ENCODE peak calls at places on chromosomes 2 and 18, in four cellular contexts. H is kidney glomerular epithelial cell, M is EH, O is GM13977. W is an unnamed sample.

GRCh38 chr2:231321021-231321420 is 74.5 kb upstream of the B3GNT7 start:
- DNase-seq in H (no peak), M (no peak), O (no peak), W (no peak)

GRCh38 chr2:215874418-215874817 is 138.9 kb downstream of the MREG start:
- DNase-seq in H (no peak), M (peak; percentile 26), O (no peak), W (peak; percentile 22)

GRCh38 chr2:240811346-240812300 is 8.4 kb downstream of the KIF1A start:
- DNase-seq in H (no peak), M (no peak), O (no peak), W (no peak)

GRCh38 chr2:156445311-156446218 is 9.4 kb downstream of the GPD2 start:
- DNase-seq in H (peak; percentile 80), M (peak; percentile 90), O (no peak), W (peak; percentile 86)

GRCh38 chr2:222976521-222977076 is 75.4 kb upstream of the KCNE4 start:
- DNase-seq in H (peak; percentile 54), M (peak; percentile 24), O (no peak), W (peak; percentile 95)

GRCh38 chr2:68915345-68915841 is 37.3 kb downstream of the GKN2 start:
- DNase-seq in H (no peak), M (no peak), O (no peak), W (no peak)

GRCh38 chr2:232139171-232139594 is 177.7 kb downstream of the DIS3L2 start:
- DNase-seq in H (no peak), M (no peak), O (no peak), W (no peak)

GRCh38 chr2:1864981-1865421 is 120.7 kb upstream of the PXDN start:
- DNase-seq in H (no peak), M (no peak), O (no peak), W (no peak)

GRCh38 chr2:72718906-72719305 is 106.9 kb downstream of the EXOC6B start:
- DNase-seq in H (no peak), M (peak; percentile 20), O (no peak), W (peak; percentile 24)

GRCh38 chr18:27778441-27778840 is 398.5 kb downstream of the CDH2 start:
- DNase-seq in H (peak; percentile 62), M (peak; percentile 44), O (no peak), W (peak; percentile 37)

GRCh38 chr2:56981554-56981953 is 797.8 kb downstream of the CCDC85A start:
- DNase-seq in H (no peak), M (peak; percentile 79), O (no peak), W (no peak)

GRCh38 chr2:15337996-15338666 is 223.0 kb downstream of the NBAS start:
- DNase-seq in H (no peak), M (no peak), O (no peak), W (peak; percentile 37)

GRCh38 chr2:58866527-58866926 is 625.4 kb upstream of the FANCL start:
- DNase-seq in H (no peak), M (no peak), O (no peak), W (no peak)

GRCh38 chr2:84963692-84964405 is 7.1 kb upstream of the KCMF1 start:
- DNase-seq in H (peak; percentile 58), M (peak; percentile 96), O (no peak), W (peak; percentile 95)

W was measured in renal cortical epithelial cell.